ENCODE peak calls at places on chromosome 14, in ten cellular contexts. One of them, this sample, is unnamed.

GRCh38 chr14:74579447-74580274 is 32.4 kb downstream of the LTBP2 start:
- DNase-seq in stimulated activated CD4-positive, alpha-beta T cell treated with anti-CD3 and anti-CD28 coated beads, Interleukin-2, amount 100 ng/mL, for 24 hours: peak
- DNase-seq in GM19239: no peak
- DNase-seq in aorta: peak
- DNase-seq in dermis blood vessel endothelial cell: peak
- DNase-seq in tibial nerve: no peak
- DNase-seq in T-helper 2 cell: no peak
- DNase-seq in GM18507: no peak
- DNase-seq in lung: no peak
- DNase-seq in NCI-H1436: no peak
- DNase-seq in this sample: peak

GRCh38 chr14:98404811-98405210 is 867.2 kb downstream of the BCL11B start:
- DNase-seq in stimulated activated CD4-positive, alpha-beta T cell treated with anti-CD3 and anti-CD28 coated beads, Interleukin-2, amount 100 ng/mL, for 24 hours: no peak
- DNase-seq in GM19239: no peak
- DNase-seq in aorta: no peak
- DNase-seq in dermis blood vessel endothelial cell: no peak
- DNase-seq in tibial nerve: no peak
- DNase-seq in T-helper 2 cell: no peak
- DNase-seq in GM18507: no peak
- DNase-seq in lung: no peak
- DNase-seq in NCI-H1436: no peak
- DNase-seq in this sample: no peak

GRCh38 chr14:94392510-94392935 is 4.1 kb upstream of the SERPINA1 start:
- DNase-seq in stimulated activated CD4-positive, alpha-beta T cell treated with anti-CD3 and anti-CD28 coated beads, Interleukin-2, amount 100 ng/mL, for 24 hours: peak
- DNase-seq in GM19239: no peak
- DNase-seq in aorta: no peak
- DNase-seq in dermis blood vessel endothelial cell: no peak
- DNase-seq in tibial nerve: peak
- DNase-seq in T-helper 2 cell: no peak
- DNase-seq in GM18507: peak
- DNase-seq in lung: peak
- DNase-seq in NCI-H1436: no peak
- DNase-seq in this sample: peak

GRCh38 chr14:89767861-89768268 is 186.7 kb downstream of the EFCAB11 start:
- DNase-seq in stimulated activated CD4-positive, alpha-beta T cell treated with anti-CD3 and anti-CD28 coated beads, Interleukin-2, amount 100 ng/mL, for 24 hours: peak
- DNase-seq in GM19239: peak
- DNase-seq in aorta: no peak
- DNase-seq in dermis blood vessel endothelial cell: peak
- DNase-seq in tibial nerve: no peak
- DNase-seq in T-helper 2 cell: no peak
- DNase-seq in GM18507: no peak
- DNase-seq in lung: no peak
- DNase-seq in NCI-H1436: no peak
- DNase-seq in this sample: peak

GRCh38 chr14:93072659-93073365 is 42.9 kb downstream of the ITPK1 start:
- DNase-seq in stimulated activated CD4-positive, alpha-beta T cell treated with anti-CD3 and anti-CD28 coated beads, Interleukin-2, amount 100 ng/mL, for 24 hours: no peak
- DNase-seq in GM19239: no peak
- DNase-seq in aorta: no peak
- DNase-seq in dermis blood vessel endothelial cell: no peak
- DNase-seq in tibial nerve: no peak
- DNase-seq in T-helper 2 cell: no peak
- DNase-seq in GM18507: no peak
- DNase-seq in lung: no peak
- DNase-seq in NCI-H1436: no peak
- DNase-seq in this sample: no peak

GRCh38 chr14:94481468-94482131 is 5.6 kb upstream of the SERPINA9 start:
- DNase-seq in stimulated activated CD4-positive, alpha-beta T cell treated with anti-CD3 and anti-CD28 coated beads, Interleukin-2, amount 100 ng/mL, for 24 hours: no peak
- DNase-seq in GM19239: no peak
- DNase-seq in aorta: no peak
- DNase-seq in dermis blood vessel endothelial cell: no peak
- DNase-seq in tibial nerve: no peak
- DNase-seq in T-helper 2 cell: no peak
- DNase-seq in GM18507: no peak
- DNase-seq in lung: no peak
- DNase-seq in NCI-H1436: no peak
- DNase-seq in this sample: no peak

GRCh38 chr14:106547735-106548550 is 1021.6 kb downstream of the TMEM121 start:
- DNase-seq in stimulated activated CD4-positive, alpha-beta T cell treated with anti-CD3 and anti-CD28 coated beads, Interleukin-2, amount 100 ng/mL, for 24 hours: no peak
- DNase-seq in GM19239: no peak
- DNase-seq in aorta: no peak
- DNase-seq in dermis blood vessel endothelial cell: no peak
- DNase-seq in tibial nerve: no peak
- DNase-seq in T-helper 2 cell: no peak
- DNase-seq in GM18507: no peak
- DNase-seq in lung: no peak
- DNase-seq in NCI-H1436: no peak
- DNase-seq in this sample: no peak

GRCh38 chr14:59268011-59268410 is 79.5 kb downstream of the DAAM1 start:
- DNase-seq in stimulated activated CD4-positive, alpha-beta T cell treated with anti-CD3 and anti-CD28 coated beads, Interleukin-2, amount 100 ng/mL, for 24 hours: no peak
- DNase-seq in GM19239: no peak
- DNase-seq in aorta: no peak
- DNase-seq in dermis blood vessel endothelial cell: peak
- DNase-seq in tibial nerve: no peak
- DNase-seq in T-helper 2 cell: no peak
- DNase-seq in GM18507: no peak
- DNase-seq in lung: no peak
- DNase-seq in NCI-H1436: no peak
- DNase-seq in this sample: peak

GRCh38 chr14:97408937-97409860 is 612.0 kb downstream of the VRK1 start:
- DNase-seq in stimulated activated CD4-positive, alpha-beta T cell treated with anti-CD3 and anti-CD28 coated beads, Interleukin-2, amount 100 ng/mL, for 24 hours: peak
- DNase-seq in GM19239: no peak
- DNase-seq in aorta: no peak
- DNase-seq in dermis blood vessel endothelial cell: no peak
- DNase-seq in tibial nerve: no peak
- DNase-seq in T-helper 2 cell: no peak
- DNase-seq in GM18507: no peak
- DNase-seq in lung: no peak
- DNase-seq in NCI-H1436: no peak
- DNase-seq in this sample: no peak

GRCh38 chr14:101561897-101562490 is 699 bp downstream of the DIO3 start:
- DNase-seq in stimulated activated CD4-positive, alpha-beta T cell treated with anti-CD3 and anti-CD28 coated beads, Interleukin-2, amount 100 ng/mL, for 24 hours: no peak
- DNase-seq in GM19239: no peak
- DNase-seq in aorta: no peak
- DNase-seq in dermis blood vessel endothelial cell: no peak
- DNase-seq in tibial nerve: no peak
- DNase-seq in T-helper 2 cell: no peak
- DNase-seq in GM18507: no peak
- DNase-seq in lung: no peak
- DNase-seq in NCI-H1436: no peak
- DNase-seq in this sample: no peak

GRCh38 chr14:77708749-77709148 is 846 bp downstream of the SLIRP start:
- DNase-seq in stimulated activated CD4-positive, alpha-beta T cell treated with anti-CD3 and anti-CD28 coated beads, Interleukin-2, amount 100 ng/mL, for 24 hours: no peak
- DNase-seq in GM19239: no peak
- DNase-seq in aorta: no peak
- DNase-seq in dermis blood vessel endothelial cell: no peak
- DNase-seq in tibial nerve: no peak
- DNase-seq in T-helper 2 cell: no peak
- DNase-seq in GM18507: no peak
- DNase-seq in lung: no peak
- DNase-seq in NCI-H1436: no peak
- DNase-seq in this sample: no peak

GRCh38 chr14:26173581-26173980 is 424.3 kb downstream of the NOVA1 start:
- DNase-seq in stimulated activated CD4-positive, alpha-beta T cell treated with anti-CD3 and anti-CD28 coated beads, Interleukin-2, amount 100 ng/mL, for 24 hours: no peak
- DNase-seq in GM19239: no peak
- DNase-seq in aorta: no peak
- DNase-seq in dermis blood vessel endothelial cell: no peak
- DNase-seq in tibial nerve: no peak
- DNase-seq in T-helper 2 cell: no peak
- DNase-seq in GM18507: no peak
- DNase-seq in lung: no peak
- DNase-seq in NCI-H1436: no peak
- DNase-seq in this sample: peak

GRCh38 chr14:100364403-100364802 is 41.3 kb downstream of the SLC25A47 start:
- DNase-seq in stimulated activated CD4-positive, alpha-beta T cell treated with anti-CD3 and anti-CD28 coated beads, Interleukin-2, amount 100 ng/mL, for 24 hours: no peak
- DNase-seq in GM19239: no peak
- DNase-seq in aorta: no peak
- DNase-seq in dermis blood vessel endothelial cell: no peak
- DNase-seq in tibial nerve: no peak
- DNase-seq in T-helper 2 cell: no peak
- DNase-seq in GM18507: no peak
- DNase-seq in lung: no peak
- DNase-seq in NCI-H1436: no peak
- DNase-seq in this sample: no peak

GRCh38 chr14:53409974-53410373 is 256.9 kb upstream of the DDHD1 start:
- DNase-seq in stimulated activated CD4-positive, alpha-beta T cell treated with anti-CD3 and anti-CD28 coated beads, Interleukin-2, amount 100 ng/mL, for 24 hours: no peak
- DNase-seq in GM19239: no peak
- DNase-seq in aorta: no peak
- DNase-seq in dermis blood vessel endothelial cell: no peak
- DNase-seq in tibial nerve: no peak
- DNase-seq in T-helper 2 cell: no peak
- DNase-seq in GM18507: no peak
- DNase-seq in lung: no peak
- DNase-seq in NCI-H1436: no peak
- DNase-seq in this sample: no peak

GRCh38 chr14:95519699-95520098 is 3.2 kb upstream of the SYNE3 start:
- DNase-seq in stimulated activated CD4-positive, alpha-beta T cell treated with anti-CD3 and anti-CD28 coated beads, Interleukin-2, amount 100 ng/mL, for 24 hours: peak
- DNase-seq in GM19239: no peak
- DNase-seq in aorta: peak
- DNase-seq in dermis blood vessel endothelial cell: peak
- DNase-seq in tibial nerve: peak
- DNase-seq in T-helper 2 cell: no peak
- DNase-seq in GM18507: no peak
- DNase-seq in lung: peak
- DNase-seq in NCI-H1436: no peak
- DNase-seq in this sample: peak

GRCh38 chr14:91509083-91509877 is 830 bp downstream of the PPP4R3A start:
- DNase-seq in stimulated activated CD4-positive, alpha-beta T cell treated with anti-CD3 and anti-CD28 coated beads, Interleukin-2, amount 100 ng/mL, for 24 hours: peak
- DNase-seq in GM19239: peak
- DNase-seq in aorta: peak
- DNase-seq in dermis blood vessel endothelial cell: peak
- DNase-seq in tibial nerve: no peak
- DNase-seq in T-helper 2 cell: peak
- DNase-seq in GM18507: no peak
- DNase-seq in lung: peak
- DNase-seq in NCI-H1436: no peak
- DNase-seq in this sample: no peak

GRCh38 chr14:44846232-44846824 is 115.4 kb downstream of the KLHL28 start:
- DNase-seq in stimulated activated CD4-positive, alpha-beta T cell treated with anti-CD3 and anti-CD28 coated beads, Interleukin-2, amount 100 ng/mL, for 24 hours: no peak
- DNase-seq in GM19239: peak
- DNase-seq in aorta: no peak
- DNase-seq in dermis blood vessel endothelial cell: peak
- DNase-seq in tibial nerve: peak
- DNase-seq in T-helper 2 cell: no peak
- DNase-seq in GM18507: peak
- DNase-seq in lung: no peak
- DNase-seq in NCI-H1436: peak
- DNase-seq in this sample: peak

GRCh38 chr14:85533821-85534271 is 3.9 kb downstream of the FLRT2 start:
- DNase-seq in stimulated activated CD4-positive, alpha-beta T cell treated with anti-CD3 and anti-CD28 coated beads, Interleukin-2, amount 100 ng/mL, for 24 hours: no peak
- DNase-seq in GM19239: no peak
- DNase-seq in aorta: peak
- DNase-seq in dermis blood vessel endothelial cell: peak
- DNase-seq in tibial nerve: no peak
- DNase-seq in T-helper 2 cell: no peak
- DNase-seq in GM18507: no peak
- DNase-seq in lung: no peak
- DNase-seq in NCI-H1436: no peak
- DNase-seq in this sample: no peak

GRCh38 chr14:103989034-103989433 is 46.7 kb upstream of the RD3L start:
- DNase-seq in stimulated activated CD4-positive, alpha-beta T cell treated with anti-CD3 and anti-CD28 coated beads, Interleukin-2, amount 100 ng/mL, for 24 hours: no peak
- DNase-seq in GM19239: no peak
- DNase-seq in aorta: no peak
- DNase-seq in dermis blood vessel endothelial cell: no peak
- DNase-seq in tibial nerve: no peak
- DNase-seq in T-helper 2 cell: no peak
- DNase-seq in GM18507: no peak
- DNase-seq in lung: no peak
- DNase-seq in NCI-H1436: no peak
- DNase-seq in this sample: no peak

GRCh38 chr14:100470523-100470897 is 116.7 kb downstream of the BEGAIN start:
- DNase-seq in stimulated activated CD4-positive, alpha-beta T cell treated with anti-CD3 and anti-CD28 coated beads, Interleukin-2, amount 100 ng/mL, for 24 hours: no peak
- DNase-seq in GM19239: no peak
- DNase-seq in aorta: no peak
- DNase-seq in dermis blood vessel endothelial cell: no peak
- DNase-seq in tibial nerve: no peak
- DNase-seq in T-helper 2 cell: no peak
- DNase-seq in GM18507: no peak
- DNase-seq in lung: no peak
- DNase-seq in NCI-H1436: no peak
- DNase-seq in this sample: no peak

GRCh38 chr14:65933400-65934068 is 521.0 kb downstream of the FUT8 start:
- DNase-seq in stimulated activated CD4-positive, alpha-beta T cell treated with anti-CD3 and anti-CD28 coated beads, Interleukin-2, amount 100 ng/mL, for 24 hours: no peak
- DNase-seq in GM19239: no peak
- DNase-seq in aorta: no peak
- DNase-seq in dermis blood vessel endothelial cell: no peak
- DNase-seq in tibial nerve: no peak
- DNase-seq in T-helper 2 cell: no peak
- DNase-seq in GM18507: no peak
- DNase-seq in lung: no peak
- DNase-seq in NCI-H1436: no peak
- DNase-seq in this sample: no peak

GRCh38 chr14:52025952-52026510 is 36.7 kb downstream of the RTRAF start:
- DNase-seq in stimulated activated CD4-positive, alpha-beta T cell treated with anti-CD3 and anti-CD28 coated beads, Interleukin-2, amount 100 ng/mL, for 24 hours: no peak
- DNase-seq in GM19239: no peak
- DNase-seq in aorta: no peak
- DNase-seq in dermis blood vessel endothelial cell: no peak
- DNase-seq in tibial nerve: no peak
- DNase-seq in T-helper 2 cell: no peak
- DNase-seq in GM18507: no peak
- DNase-seq in lung: no peak
- DNase-seq in NCI-H1436: no peak
- DNase-seq in this sample: no peak